ENCODE peak calls at places on chromosomes 16 and 17, in five cellular contexts. S is BJ, O is pancreas, P is left lung, I is stomach. U is an unnamed sample.

GRCh38 chr17:83137523-83137922 is 58.1 kb downstream of the METRNL start:
- DNase-seq in O (no peak), P (no peak), S (no peak), I (no peak), U (no peak)

GRCh38 chr17:76085066-76085730 is 6.2 kb downstream of the ZACN start:
- DNase-seq in I (no peak), O (no peak), S (no peak), P (no peak), U (no peak)

GRCh38 chr17:6040473-6040872 is 29.7 kb upstream of the WSCD1 start:
- DNase-seq in S (no peak), O (no peak), P (no peak), I (no peak), U (no peak)

GRCh38 chr17:48770954-48771353 is 42.4 kb upstream of the HOXB13 start:
- DNase-seq in P (no peak), I (no peak), O (no peak), S (no peak), U (no peak)

GRCh38 chr16:71929048-71929447 is 33.7 kb downstream of the IST1 start:
- DNase-seq in O (no peak), I (no peak), P (no peak), S (peak; percentile 37), U (no peak)

GRCh38 chr17:65587602-65588193 is 26.2 kb upstream of the AXIN2 start:
- DNase-seq in S (no peak), I (no peak), P (no peak), O (no peak), U (no peak)

GRCh38 chr16:47037746-47038458 is 64.4 kb upstream of the DNAJA2 start:
- DNase-seq in S (peak; percentile 10), I (peak; percentile 92), P (peak; percentile 89), O (peak; percentile 86), U (peak; percentile 88)

GRCh38 chr17:77445030-77445907 is 304.5 kb downstream of the SEC14L1 start:
- DNase-seq in P (peak; percentile 75), I (peak; percentile 57), S (no peak), O (no peak), U (peak; percentile 82)

GRCh38 chr17:45973099-45973838 is 25.8 kb upstream of the STH start:
- DNase-seq in I (peak; percentile 76), S (no peak), P (no peak), O (peak; percentile 31), U (no peak)

GRCh38 chr17:78898947-78899346 is 4.1 kb downstream of the CEP295NL start:
- DNase-seq in O (no peak), P (no peak), S (no peak), I (no peak), U (no peak)

GRCh38 chr17:12122091-12122490 is 101.4 kb downstream of the MAP2K4 start:
- DNase-seq in I (no peak), P (no peak), S (no peak), O (no peak), U (no peak)

GRCh38 chr17:21140911-21141310 is 14.1 kb downstream of the DHRS7B start:
- DNase-seq in P (no peak), S (no peak), O (no peak), I (no peak), U (peak; percentile 63)

GRCh38 chr17:46726106-46726670 is 92.3 kb downstream of the WNT3 start:
- DNase-seq in O (no peak), I (no peak), S (no peak), P (no peak), U (no peak)

GRCh38 chr17:73432624-73433190 is 120.9 kb upstream of the CDC42EP4 start:
- DNase-seq in P (no peak), S (no peak), O (no peak), I (no peak), U (no peak)

GRCh38 chr16:77491091-77491490 is 56.3 kb upstream of the ADAMTS18 start:
- DNase-seq in O (no peak), I (no peak), S (no peak), P (no peak), U (no peak)

GRCh38 chr17:45667591-45668171 is 116.4 kb upstream of the CRHR1 start:
- DNase-seq in S (no peak), I (no peak), O (no peak), P (no peak), U (no peak)

GRCh38 chr16:2999929-3000328 is 12.8 kb upstream of the CLDN9 start:
- DNase-seq in S (no peak), I (no peak), P (no peak), O (no peak), U (no peak)

GRCh38 chr17:39018267-39019134 is 51.3 kb upstream of the FBXO47 start:
- DNase-seq in O (no peak), P (no peak), S (no peak), I (no peak), U (no peak)

GRCh38 chr17:20263595-20263994 is 203.7 kb downstream of the LGALS9B start:
- DNase-seq in I (no peak), P (no peak), O (no peak), S (peak; percentile 26), U (no peak)

GRCh38 chr17:8654822-8655221 is 24.3 kb upstream of the MYH10 start:
- DNase-seq in S (no peak), I (no peak), P (no peak), O (no peak), U (no peak)

GRCh38 chr17:1108810-1109605 is 70.8 kb downstream of the ABR start:
- DNase-seq in O (no peak), P (peak; percentile 71), I (peak; percentile 71), S (no peak), U (peak; percentile 69)

GRCh38 chr16:89544113-89544512 is 16.4 kb upstream of the RPL13 start:
- DNase-seq in P (no peak), S (no peak), O (no peak), I (no peak), U (no peak)

GRCh38 chr16:72561-73537 is at the start of gene RHBDF1:
- DNase-seq in I (peak; percentile 69), O (peak; percentile 57), S (no peak), P (peak; percentile 57), U (no peak)

GRCh38 chr17:15398736-15399331 is 57.4 kb upstream of the TEKT3 start:
- DNase-seq in O (no peak), I (no peak), P (no peak), S (no peak), U (no peak)

GRCh38 chr17:29593546-29594440 is 861 bp downstream of the ANKRD13B start:
- DNase-seq in I (no peak), S (no peak), O (peak; percentile 24), P (no peak), U (no peak)

GRCh38 chr16:84183911-84184310 is 2.9 kb downstream of the TAF1C start:
- DNase-seq in O (no peak), I (no peak), P (no peak), S (no peak), U (no peak)

DNA sequence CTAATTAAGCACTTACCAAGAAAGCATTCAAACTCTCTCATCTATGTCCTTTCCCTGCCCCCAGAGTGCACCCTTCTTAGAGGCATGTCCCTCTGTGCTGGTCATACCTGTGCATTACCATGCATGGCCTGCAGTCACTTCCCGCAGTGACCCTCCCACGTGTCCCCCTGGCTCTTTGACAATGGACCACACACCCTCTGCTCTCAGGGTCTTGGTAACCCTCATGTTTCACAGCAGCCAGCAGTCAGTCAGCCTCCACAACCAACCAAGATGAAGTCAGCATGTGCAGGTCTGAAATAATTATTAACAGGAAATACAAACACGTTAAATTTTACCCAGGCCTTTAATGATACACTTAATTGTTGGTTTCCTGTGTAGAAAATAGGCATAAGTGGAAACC is 10.1 kb downstream of the KRT33A start:
- DNase-seq in O (no peak), I (no peak), P (no peak), S (no peak), U (no peak)
- TF ChIP-seq CTCF in O (no peak), I (no peak), P (no peak), S (no peak), U (no peak)

GRCh38 chr16:8168016-8168415 is 422.3 kb downstream of the TMEM114 start:
- DNase-seq in S (no peak), P (no peak), I (no peak), O (no peak), U (no peak)
- H3K27me3 ChIP-seq in S (no peaks in the 10 kb centered on the region), P (no peaks in the 10 kb centered on the region), I (no peaks in the 10 kb centered on the region), O (no peaks in the 10 kb centered on the region), U (no peaks in the 10 kb centered on the region)

GRCh38 chr16:23296994-23297393 is 5.1 kb upstream of the SCNN1B start:
- DNase-seq in O (peak; percentile 18), S (no peak), I (peak; percentile 34), P (no peak), U (no peak)
- TF ChIP-seq CTCF in O (no peak), S (no peak), I (no peak), P (no peak), U (peak; percentile 58)

DNA sequence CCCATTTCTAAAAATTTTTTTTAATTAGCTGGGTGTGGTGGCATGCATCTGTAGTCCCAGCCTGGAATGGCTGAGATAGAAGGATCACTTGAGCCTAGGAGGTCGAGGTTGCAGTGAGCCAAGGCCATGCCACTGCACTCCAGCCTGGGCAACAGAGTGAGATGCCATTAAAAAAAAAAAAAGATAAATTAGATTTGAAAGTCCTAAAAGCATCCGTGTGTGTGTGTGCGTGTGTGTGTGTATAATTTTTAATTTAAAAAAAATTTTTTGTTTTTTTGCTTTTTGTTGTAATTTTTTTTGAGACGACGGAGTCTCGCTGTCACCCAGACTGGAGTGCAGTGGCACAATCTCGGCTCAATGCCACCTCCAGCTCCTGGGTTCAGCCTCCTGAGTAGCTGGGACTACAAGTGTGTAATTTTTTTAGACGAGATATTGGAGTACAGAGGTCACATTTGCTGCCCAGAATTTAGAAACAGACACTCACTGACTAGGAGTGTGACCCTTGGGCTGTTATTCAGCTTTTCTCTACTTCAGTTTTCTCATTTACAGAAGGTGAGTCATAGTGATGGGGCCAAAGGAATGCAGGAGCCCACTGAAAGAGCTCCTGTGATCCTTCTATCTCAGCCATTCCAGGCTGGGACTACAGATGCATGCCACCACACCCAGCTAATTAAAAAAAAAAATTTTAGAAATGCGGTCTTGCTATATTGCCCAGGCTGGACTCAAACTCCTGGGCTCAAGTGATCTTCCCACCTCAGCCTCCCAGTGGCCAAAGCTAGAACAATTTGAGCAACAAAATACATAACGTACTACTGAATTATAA is 25.5 kb upstream of the TBX4 start:
- DNase-seq in I (no peak), P (no peak), S (peak; percentile 59), O (no peak), U (no peak)
- H3K27me3 ChIP-seq in I (peaks cover 36% of the 10 kb centered on the region), P (no peaks in the 10 kb centered on the region), S (no peaks in the 10 kb centered on the region), O (no peaks in the 10 kb centered on the region), U (no peaks in the 10 kb centered on the region)

DNA sequence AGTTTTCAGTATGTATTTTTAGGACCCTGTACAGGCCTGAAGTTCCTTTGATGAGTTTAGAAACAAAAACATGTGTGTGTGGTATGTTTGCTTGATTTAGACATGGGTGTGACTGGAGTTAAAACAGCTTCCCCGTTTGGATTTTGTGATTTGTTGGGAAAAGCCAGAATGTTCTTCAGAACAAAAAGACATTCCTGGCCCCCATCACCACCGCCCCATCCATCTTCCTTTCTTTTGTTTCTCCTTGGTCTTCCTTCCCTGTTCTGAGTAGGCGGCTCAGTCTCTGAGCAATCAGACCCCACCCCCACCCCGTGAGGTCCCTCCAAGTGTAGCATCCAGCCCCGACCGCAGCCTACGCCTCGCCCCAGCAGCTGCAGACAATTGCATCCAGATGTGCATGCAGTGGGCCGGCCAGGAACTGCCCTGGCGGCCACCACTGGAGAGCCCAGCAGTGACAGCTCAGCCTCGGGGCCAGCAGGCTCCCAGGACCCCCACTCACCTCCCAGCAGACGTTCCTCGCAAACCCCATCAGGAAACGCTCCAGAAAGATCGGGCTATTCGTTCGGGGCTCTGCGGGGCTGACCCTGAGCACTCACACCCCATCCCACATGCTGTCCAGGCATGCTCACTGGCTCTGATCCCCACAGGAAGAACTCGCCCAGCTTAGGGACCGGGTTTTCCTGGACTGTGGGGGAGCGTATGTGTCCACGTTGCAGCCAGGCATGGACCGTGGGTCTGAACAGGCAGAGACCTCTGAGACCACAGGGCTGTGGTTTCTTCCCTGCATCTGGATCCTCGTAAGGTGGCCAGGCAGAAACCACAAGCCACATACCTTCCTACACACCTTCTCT is 99.8 kb upstream of the CDH5 start:
- DNase-seq in I (no peak), O (no peak), S (peak; percentile 74), P (peak; percentile 76), U (no peak)
- TF ChIP-seq CTCF in I (no peak), O (no peak), S (peak; percentile 40), P (no peak), U (no peak)

GRCh38 chr17:27477971-27478684 is 21.9 kb downstream of the KSR1 start:
- DNase-seq in O (no peak), P (no peak), S (no peak), I (no peak), U (no peak)
- H3K27me3 ChIP-seq in O (no peaks in the 10 kb centered on the region), P (no peaks in the 10 kb centered on the region), S (no peaks in the 10 kb centered on the region), I (no peaks in the 10 kb centered on the region), U (no peaks in the 10 kb centered on the region)